ENCODE peak calls at places on chromosomes 2 and 18, in eight cellular contexts. M is HCT116, O is IMR-90, V is vagina, A is sigmoid colon, N is esophagus squamous epithelium, F is breast epithelium, Z is right lobe of liver. D is an unnamed sample.

GRCh38 chr2:50343157-50343821 is 688.6 kb downstream of the NRXN1 start:
- DNase-seq in M (no peak), O (no peak), V (no peak), A (no peak), N (no peak), F (no peak), Z (no peak), D (no peak)

GRCh38 chr2:120468136-120468535 is 122.2 kb downstream of the INHBB start:
- DNase-seq in M (no peak), O (no peak), V (no peak), A (peak), N (no peak), F (no peak), Z (peak), D (no peak)

GRCh38 chr2:217086038-217086522 is 226.2 kb upstream of the TNP1 start:
- DNase-seq in M (no peak), O (peak), V (peak), A (no peak), N (no peak), F (no peak), Z (no peak), D (no peak)

GRCh38 chr18:57909620-57910019 is 106.5 kb upstream of the ATP8B1 start:
- DNase-seq in M (no peak), O (no peak), V (no peak), A (no peak), N (no peak), F (no peak), Z (no peak), D (no peak)

GRCh38 chr18:13369756-13370510 is 151.4 kb downstream of the LDLRAD4 start:
- DNase-seq in M (no peak), O (no peak), V (no peak), A (peak), N (no peak), F (no peak), Z (no peak), D (peak)

GRCh38 chr2:180291552-180292421 is 284.7 kb upstream of the CWC22 start:
- DNase-seq in M (peak), O (peak), V (no peak), A (no peak), N (no peak), F (no peak), Z (no peak), D (no peak)

GRCh38 chr2:234444888-234445287 is 52.0 kb downstream of the ARL4C start:
- DNase-seq in M (no peak), O (peak), V (no peak), A (no peak), N (no peak), F (no peak), Z (no peak), D (peak)

GRCh38 chr18:62372156-62372555 is 47.0 kb downstream of the TNFRSF11A start:
- DNase-seq in M (no peak), O (no peak), V (no peak), A (no peak), N (no peak), F (no peak), Z (no peak), D (no peak)

GRCh38 chr2:223055140-223055539 is 3.1 kb downstream of the KCNE4 start:
- DNase-seq in M (no peak), O (peak), V (no peak), A (no peak), N (no peak), F (no peak), Z (no peak), D (no peak)

GRCh38 chr2:215970425-215970824 is 42.9 kb downstream of the MREG start:
- DNase-seq in M (no peak), O (peak), V (no peak), A (no peak), N (no peak), F (no peak), Z (no peak), D (no peak)

GRCh38 chr2:74894261-74895030 is 60.5 kb downstream of the HK2 start:
- DNase-seq in M (no peak), O (peak), V (peak), A (no peak), N (no peak), F (no peak), Z (no peak), D (no peak)

GRCh38 chr18:58413667-58414628 is 214.9 kb downstream of the ALPK2 start:
- DNase-seq in M (no peak), O (no peak), V (no peak), A (no peak), N (no peak), F (no peak), Z (peak), D (no peak)

GRCh38 chr18:44969214-44969842 is 288.6 kb downstream of the SETBP1 start:
- DNase-seq in M (no peak), O (no peak), V (no peak), A (no peak), N (no peak), F (no peak), Z (no peak), D (no peak)

GRCh38 chr2:45329045-45329677 is 281.9 kb downstream of the SRBD1 start:
- DNase-seq in M (peak), O (peak), V (no peak), A (no peak), N (no peak), F (no peak), Z (no peak), D (no peak)

GRCh38 chr18:49699303-49699702 is 114.0 kb downstream of the ACAA2 start:
- DNase-seq in M (no peak), O (no peak), V (no peak), A (no peak), N (no peak), F (no peak), Z (no peak), D (no peak)

GRCh38 chr2:16179701-16180402 is 239.5 kb downstream of the MYCN start:
- DNase-seq in M (no peak), O (no peak), V (no peak), A (no peak), N (no peak), F (no peak), Z (no peak), D (no peak)

GRCh38 chr2:68413466-68413865 is 48.4 kb downstream of the PLEK start:
- DNase-seq in M (no peak), O (no peak), V (no peak), A (no peak), N (no peak), F (no peak), Z (no peak), D (no peak)

GRCh38 chr2:215022418-215022817 is 116.0 kb downstream of the ABCA12 start:
- DNase-seq in M (no peak), O (peak), V (no peak), A (no peak), N (no peak), F (no peak), Z (no peak), D (no peak)

GRCh38 chr2:121735520-121736074 is 1.1 kb downstream of the NIFK start:
- DNase-seq in M (no peak), O (no peak), V (no peak), A (no peak), N (no peak), F (no peak), Z (no peak), D (no peak)

GRCh38 chr2:122028371-122029102 is 273.1 kb downstream of the TSN start:
- DNase-seq in M (no peak), O (peak), V (no peak), A (no peak), N (no peak), F (no peak), Z (no peak), D (no peak)

GRCh38 chr2:207279520-207279919 is 113.8 kb upstream of the KLF7 start:
- DNase-seq in M (no peak), O (no peak), V (no peak), A (no peak), N (no peak), F (no peak), Z (no peak), D (no peak)

GRCh38 chr2:9310390-9310789 is 103.8 kb downstream of the ASAP2 start:
- DNase-seq in M (no peak), O (peak), V (no peak), A (peak), N (no peak), F (no peak), Z (no peak), D (peak)

GRCh38 chr2:729363-729762 is 52.2 kb upstream of the TMEM18 start:
- DNase-seq in M (no peak), O (no peak), V (no peak), A (no peak), N (no peak), F (no peak), Z (no peak), D (no peak)

GRCh38 chr2:19068206-19068605 is 290.2 kb downstream of the OSR1 start:
- DNase-seq in M (no peak), O (no peak), V (no peak), A (no peak), N (no peak), F (no peak), Z (no peak), D (no peak)

GRCh38 chr2:28989973-28990372 is 8.9 kb downstream of the TOGARAM2 start:
- DNase-seq in M (no peak), O (no peak), V (no peak), A (no peak), N (no peak), F (no peak), Z (no peak), D (no peak)

GRCh38 chr2:217289153-217289908 is 429.5 kb upstream of the TNP1 start:
- DNase-seq in M (no peak), O (peak), V (no peak), A (no peak), N (no peak), F (no peak), Z (no peak), D (no peak)

GRCh38 chr2:71190959-71191943 is 35.7 kb downstream of the PAIP2B start:
- DNase-seq in M (peak), O (peak), V (no peak), A (no peak), N (no peak), F (no peak), Z (no peak), D (no peak)
- TF ChIP-seq CTCF in M (peak), O (peak), V (no peak), A (no peak), N (no peak), F (no peak), Z (peak), D (no peak)

GRCh38 chr2:62775367-62775668 is 69.8 kb downstream of the EHBP1 start:
- DNase-seq in M (no peak), O (no peak), V (no peak), A (no peak), N (no peak), F (no peak), Z (no peak), D (no peak)
- H3K27ac ChIP-seq in M (peak), O (no peak), V (no peak), A (peak), N (no peak), F (no peak), Z (no peak), D (no peak)

DNA sequence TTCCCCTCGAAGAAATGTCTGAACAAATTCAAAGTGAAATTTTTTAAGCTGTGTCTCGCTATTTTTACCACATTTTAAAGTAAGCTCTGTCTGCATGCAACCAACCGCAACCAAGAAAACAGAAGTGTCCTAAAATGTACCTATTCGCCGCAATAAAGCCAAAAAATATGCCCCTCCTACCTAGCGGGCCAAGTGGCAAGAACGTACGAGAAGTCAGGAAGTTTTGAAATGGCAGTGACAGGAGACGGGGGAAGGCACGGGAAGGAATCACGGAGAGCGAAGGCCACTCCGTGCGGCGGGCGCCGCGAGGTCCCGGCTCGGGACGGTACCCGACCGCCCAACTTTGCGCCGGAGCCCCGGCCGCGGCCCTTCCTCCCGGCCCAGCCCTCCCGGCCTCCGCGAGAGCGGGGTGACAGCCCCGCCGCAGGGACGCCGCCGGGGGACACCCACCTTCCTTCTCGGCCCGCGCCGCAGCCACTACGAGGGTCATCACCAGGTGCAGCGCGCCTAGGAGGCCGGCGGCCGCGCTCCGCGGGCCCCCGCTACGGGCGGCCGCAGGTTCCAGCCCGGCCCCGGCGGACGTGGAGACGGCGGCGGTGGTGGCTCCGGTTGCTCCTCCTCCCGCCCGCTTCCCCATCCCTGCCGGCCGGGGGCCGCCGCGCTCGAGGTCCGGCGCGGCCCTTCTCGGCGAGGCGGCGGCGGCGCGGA is 568 bp downstream of the TMEM131 start:
- DNase-seq in M (no peak), O (peak), V (no peak), A (peak), N (no peak), F (no peak), Z (peak), D (peak)
- TF ChIP-seq POLR2A in M (no peak), O (no peak), V (no peak), A (no peak), N (no peak), F (no peak), Z (no peak), D (peak)

GRCh38 chr18:5604778-5605177 is 61.0 kb upstream of the EPB41L3 start:
- DNase-seq in M (no peak), O (no peak), V (no peak), A (no peak), N (no peak), F (no peak), Z (no peak), D (no peak)

GRCh38 chr18:5596585-5596984 is 52.8 kb upstream of the EPB41L3 start:
- DNase-seq in M (no peak), O (no peak), V (no peak), A (no peak), N (no peak), F (no peak), Z (no peak), D (no peak)

GRCh38 chr18:5603153-5603552 is 59.4 kb upstream of the EPB41L3 start:
- DNase-seq in M (no peak), O (no peak), V (no peak), A (no peak), N (no peak), F (no peak), Z (no peak), D (no peak)

GRCh38 chr18:5601188-5601624 is 57.4 kb upstream of the EPB41L3 start:
- DNase-seq in M (no peak), O (no peak), V (no peak), A (no peak), N (no peak), F (no peak), Z (no peak), D (peak)

GRCh38 chr18:5600376-5601071 is 56.7 kb upstream of the EPB41L3 start:
- DNase-seq in M (no peak), O (peak), V (no peak), A (no peak), N (no peak), F (no peak), Z (no peak), D (no peak)
- TF ChIP-seq CTCF in M (no peak), O (peak), V (no peak), A (no peak), N (peak), F (no peak), Z (peak), D (peak)

GRCh38 chr2:24435391-24436316 is 55.4 kb upstream of the NCOA1 start:
- DNase-seq in M (no peak), O (peak), V (no peak), A (peak), N (no peak), F (peak), Z (no peak), D (peak)
- H3K27ac ChIP-seq in M (no peak), O (no peak), V (peak), A (peak), N (peak), F (peak), Z (no peak), D (peak)

GRCh38 chr2:210172219-210172575 is 988 bp upstream of the KANSL1L start:
- DNase-seq in M (no peak), O (no peak), V (no peak), A (no peak), N (no peak), F (no peak), Z (no peak), D (no peak)

GRCh38 chr2:210171309-210172218 is at the start of gene KANSL1L:
- DNase-seq in M (peak), O (peak), V (peak), A (peak), N (peak), F (peak), Z (peak), D (peak)

GRCh38 chr2:210169871-210170441 is 1.3 kb downstream of the KANSL1L start:
- DNase-seq in M (no peak), O (peak), V (no peak), A (no peak), N (no peak), F (no peak), Z (no peak), D (no peak)

GRCh38 chr2:210174086-210174485 is 2.9 kb upstream of the KANSL1L start:
- DNase-seq in M (no peak), O (no peak), V (no peak), A (no peak), N (no peak), F (no peak), Z (no peak), D (no peak)

DNA sequence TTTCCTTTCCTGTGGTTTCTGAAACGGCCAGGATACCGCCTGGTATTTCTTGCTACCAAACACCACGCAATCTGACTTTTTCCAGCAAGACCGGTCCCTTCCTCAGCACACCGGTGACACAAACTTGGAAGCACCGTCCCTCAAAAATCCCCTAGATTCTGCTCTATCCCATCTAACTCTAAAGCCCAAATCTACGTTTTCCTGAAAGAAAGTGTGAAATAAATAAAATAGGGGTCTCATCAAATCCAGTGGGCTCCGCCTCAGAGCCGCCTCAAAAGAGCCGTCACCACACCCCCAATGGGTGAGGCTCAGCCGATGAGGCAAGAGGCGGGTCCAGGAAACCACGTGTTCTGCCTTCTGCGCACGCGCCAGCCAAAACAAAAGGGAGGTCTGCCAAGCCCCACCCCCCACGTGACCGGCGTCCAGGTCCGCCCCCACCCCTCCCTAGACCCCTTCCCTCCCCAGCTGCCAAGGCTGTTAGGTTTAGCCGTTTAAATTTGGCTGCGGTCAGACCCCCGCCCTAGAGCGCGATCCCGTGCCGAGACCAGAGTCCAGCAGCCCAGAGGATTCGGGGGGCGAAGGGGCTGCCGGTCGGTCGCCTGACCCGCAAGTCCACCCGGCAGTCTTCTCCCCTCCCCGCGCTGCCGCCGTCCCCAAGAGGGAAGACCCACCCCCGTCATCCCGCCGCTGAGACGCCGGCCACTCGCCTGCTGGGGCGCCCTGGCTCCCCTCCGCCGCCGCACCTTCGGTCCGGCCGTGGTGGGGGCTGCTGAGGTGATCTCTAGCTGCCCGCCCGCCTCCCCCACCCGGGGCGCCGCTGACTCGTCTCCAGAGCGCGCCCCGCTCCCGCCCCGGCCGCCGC is 536 bp downstream of the KANSL1L start:
- DNase-seq in M (peak), O (peak), V (peak), A (peak), N (peak), F (peak), Z (peak), D (peak)
- TF ChIP-seq POLR2A in M (peak), O (peak), V (peak), A (peak), N (no peak), F (peak), Z (peak), D (peak)

GRCh38 chr2:109055435-109055834 is 66.4 kb upstream of the EDAR start:
- DNase-seq in M (no peak), O (no peak), V (no peak), A (no peak), N (no peak), F (no peak), Z (no peak), D (no peak)

GRCh38 chr2:109053716-109054115 is 64.7 kb upstream of the EDAR start:
- DNase-seq in M (no peak), O (no peak), V (no peak), A (no peak), N (no peak), F (no peak), Z (peak), D (no peak)

GRCh38 chr2:109049022-109049421 is 60.0 kb upstream of the EDAR start:
- DNase-seq in M (no peak), O (no peak), V (no peak), A (no peak), N (no peak), F (no peak), Z (peak), D (no peak)

GRCh38 chr2:109054865-109055264 is 65.8 kb upstream of the EDAR start:
- DNase-seq in M (no peak), O (no peak), V (no peak), A (no peak), N (no peak), F (no peak), Z (no peak), D (no peak)

DNA sequence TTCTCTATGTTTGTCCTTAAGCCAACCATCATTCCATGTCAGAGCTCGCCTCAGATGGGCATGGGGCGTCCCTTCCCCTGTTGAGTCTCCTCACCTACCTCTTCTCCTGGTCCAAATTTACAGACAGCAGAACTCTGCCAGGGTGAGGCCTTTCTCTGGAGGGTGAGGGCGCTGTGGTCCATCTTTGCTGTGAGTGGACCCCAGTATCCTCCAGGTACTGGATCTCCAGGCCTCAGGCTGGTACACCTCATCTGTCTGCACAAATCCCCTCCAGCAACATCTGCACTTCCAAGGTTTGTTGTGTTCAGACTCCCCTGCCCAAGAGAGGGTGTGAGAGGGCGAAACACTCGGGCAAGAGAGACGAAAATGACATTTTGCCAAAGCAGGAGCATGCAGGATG is 63.9 kb upstream of the EDAR start:
- DNase-seq in M (no peak), O (no peak), V (no peak), A (no peak), N (no peak), F (no peak), Z (peak), D (no peak)
- TF ChIP-seq CTCF in M (no peak), O (no peak), V (no peak), A (no peak), N (no peak), F (no peak), Z (no peak), D (no peak)

GRCh38 chr18:9711361-9712129 is 3.4 kb downstream of the RAB31 start:
- DNase-seq in M (no peak), O (no peak), V (no peak), A (peak), N (no peak), F (no peak), Z (peak), D (no peak)
- H3K27ac ChIP-seq in M (no peak), O (no peak), V (peak), A (peak), N (peak), F (peak), Z (no peak), D (peak)